ENCODE peak calls at places on chromosomes 6 and 20, in four cellular contexts. D, Q, C and E are unnamed samples.

GRCh38 chr6:124462746-124463145 is 499.5 kb upstream of the RNF217 start:
- DNase-seq in D (no peak), Q (no peak), C (no peak), E (no peak)

GRCh38 chr6:154057098-154057497 is 18.1 kb downstream of the OPRM1 start:
- DNase-seq in D (no peak), Q (no peak), C (no peak), E (no peak)

GRCh38 chr20:57585466-57586213 is 24.7 kb downstream of the PCK1 start:
- DNase-seq in D (no peak), Q (no peak), C (no peak), E (no peak)

GRCh38 chr6:50713977-50714486 is 706 bp downstream of the TFAP2D start:
- DNase-seq in D (no peak), Q (no peak), C (no peak), E (no peak)

GRCh38 chr6:163100259-163100658 is 314.3 kb upstream of the QKI start:
- DNase-seq in D (no peak), Q (no peak), C (no peak), E (no peak)

GRCh38 chr6:659716-660581 is 3.0 kb upstream of the HUS1B start:
- DNase-seq in D (no peak), Q (no peak), C (no peak), E (no peak)

GRCh38 chr6:160750276-160750689 is 48.2 kb downstream of the PLG start:
- DNase-seq in D (no peak), Q (peak), C (peak), E (peak)

GRCh38 chr6:157604816-157605215 is 218.2 kb upstream of the SNX9 start:
- DNase-seq in D (no peak), Q (no peak), C (no peak), E (no peak)

GRCh38 chr20:23493172-23493772 is 2.4 kb downstream of the CST8 start:
- DNase-seq in D (no peak), Q (no peak), C (no peak), E (no peak)

GRCh38 chr20:3158968-3159431 is 665 bp downstream of the FASTKD5 start:
- DNase-seq in D (no peak), Q (no peak), C (no peak), E (no peak)

GRCh38 chr6:158769228-158769627 is 49.9 kb downstream of the EZR start:
- DNase-seq in D (peak), Q (no peak), C (no peak), E (no peak)

GRCh38 chr6:85506441-85507093 is 56.7 kb downstream of the NT5E start:
- DNase-seq in D (no peak), Q (no peak), C (no peak), E (no peak)

GRCh38 chr6:102717737-102718427 is 1324.4 kb downstream of the GRIK2 start:
- DNase-seq in D (no peak), Q (no peak), C (no peak), E (no peak)

GRCh38 chr6:81668615-81669047 is 83.8 kb downstream of the TENT5A start:
- DNase-seq in D (no peak), Q (no peak), C (no peak), E (no peak)

GRCh38 chr6:105359419-105360366 is 43.2 kb downstream of the PREP start:
- DNase-seq in D (no peak), Q (no peak), C (no peak), E (no peak)

GRCh38 chr20:50295762-50296449 is 105.3 kb downstream of the CEBPB start:
- DNase-seq in D (no peak), Q (no peak), C (no peak), E (peak)

GRCh38 chr20:62977613-62978558 is 25.4 kb downstream of the SLC17A9 start:
- DNase-seq in D (no peak), Q (peak), C (no peak), E (peak)

GRCh38 chr20:19304886-19305415 is 92.5 kb downstream of the SLC24A3 start:
- DNase-seq in D (peak), Q (no peak), C (no peak), E (no peak)

GRCh38 chr6:20640181-20640580 is 105.9 kb downstream of the CDKAL1 start:
- DNase-seq in D (no peak), Q (no peak), C (no peak), E (no peak)

GRCh38 chr6:48199502-48199901 is 88.5 kb upstream of the PTCHD4 start:
- DNase-seq in D (no peak), Q (no peak), C (no peak), E (no peak)

GRCh38 chr6:168152306-168152963 is 73.4 kb upstream of the FRMD1 start:
- DNase-seq in D (peak), Q (no peak), C (no peak), E (no peak)

GRCh38 chr6:17167327-17167979 is 65.6 kb downstream of the STMND1 start:
- DNase-seq in D (peak), Q (peak), C (peak), E (peak)

GRCh38 chr6:40962241-40962640 is 76.8 kb downstream of the UNC5CL start:
- DNase-seq in D (no peak), Q (peak), C (no peak), E (peak)

GRCh38 chr6:27962506-27962905 is 5.5 kb downstream of the OR2B6 start:
- DNase-seq in D (no peak), Q (no peak), C (no peak), E (no peak)

GRCh38 chr6:62923728-62924127 is 287.5 kb upstream of the FKBP1C start:
- DNase-seq in D (no peak), Q (no peak), C (no peak), E (no peak)

GRCh38 chr6:1263039-1263849 is 48.7 kb upstream of the FOXQ1 start:
- DNase-seq in D (no peak), Q (no peak), C (no peak), E (no peak)

GRCh38 chr20:43949741-43950618 is 35.3 kb downstream of the TOX2 start:
- DNase-seq in D (peak), Q (no peak), C (no peak), E (no peak)

GRCh38 chr6:42257614-42258013 is 40.0 kb upstream of the MRPS10 start:
- DNase-seq in D (no peak), Q (no peak), C (no peak), E (no peak)

GRCh38 chr20:62461157-62461556 is 14.6 kb downstream of the GATA5 start:
- DNase-seq in D (peak), Q (no peak), C (no peak), E (no peak)

GRCh38 chr6:156562636-156563035 is 214.5 kb upstream of the ARID1B start:
- DNase-seq in D (no peak), Q (no peak), C (no peak), E (no peak)

GRCh38 chr6:152720964-152721363 is 23.3 kb downstream of the MYCT1 start:
- DNase-seq in D (no peak), Q (peak), C (no peak), E (no peak)

GRCh38 chr6:87312860-87313259 is 9.5 kb upstream of the SMIM8 start:
- DNase-seq in D (no peak), Q (no peak), C (no peak), E (no peak)

DNA sequence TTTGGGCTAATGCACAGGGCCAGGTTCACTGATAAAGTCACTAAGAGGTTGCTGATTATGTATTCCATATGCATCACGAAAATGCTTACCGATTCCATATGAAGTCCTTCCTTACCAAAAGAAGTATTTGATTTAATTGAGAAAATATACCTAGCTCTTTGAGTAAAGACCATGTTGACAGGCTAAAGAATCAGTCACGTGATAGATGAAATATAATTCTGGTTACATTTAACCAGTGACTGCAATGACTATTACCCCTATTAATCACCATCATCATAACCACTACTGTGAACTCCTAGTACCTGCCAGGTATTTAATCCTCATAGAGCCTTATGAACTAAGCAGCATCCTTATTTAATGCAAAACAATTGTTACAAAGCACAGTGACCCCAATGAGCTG is 110.1 kb downstream of the HIVEP2 start:
- DNase-seq in D (no peak), Q (no peak), C (no peak), E (no peak)
- TF ChIP-seq CTCF in D (no peak), Q (no peak), C (no peak), E (no peak)

GRCh38 chr20:35478804-35479472 is 23.5 kb downstream of the CEP250 start:
- DNase-seq in D (no peak), Q (no peak), C (peak), E (no peak)
- TF ChIP-seq CTCF in D (no peak), Q (no peak), C (no peak), E (peak)

GRCh38 chr6:36700071-36700811 is 2.6 kb downstream of the RAB44 start:
- DNase-seq in D (no peak), Q (no peak), C (no peak), E (no peak)

GRCh38 chr6:36700812-36701211 is 3.2 kb downstream of the RAB44 start:
- DNase-seq in D (no peak), Q (no peak), C (no peak), E (no peak)

GRCh38 chr6:36703081-36703606 is 5.5 kb downstream of the RAB44 start:
- DNase-seq in D (no peak), Q (no peak), C (no peak), E (no peak)

GRCh38 chr6:36702656-36703055 is 5.0 kb downstream of the RAB44 start:
- DNase-seq in D (no peak), Q (no peak), C (no peak), E (no peak)

GRCh38 chr6:36701401-36701991 is 3.9 kb downstream of the RAB44 start:
- DNase-seq in D (no peak), Q (no peak), C (no peak), E (peak)
- TF ChIP-seq CTCF in D (no peak), Q (peak), C (no peak), E (peak)

GRCh38 chr20:32207626-32208498 is at the start of the genes PLAGL2 and POFUT1:
- DNase-seq in D (peak), Q (peak), C (peak), E (peak)
- TF ChIP-seq CTCF in D (peak), Q (no peak), C (no peak), E (no peak)

GRCh38 chr6:109440325-109441068 is at the start of the genes PPIL6 and SMPD2:
- DNase-seq in D (peak), Q (peak), C (peak), E (peak)
- TF ChIP-seq CTCF in D (peak), Q (peak), C (peak), E (no peak)

GRCh38 chr20:7362601-7363000 is 577.7 kb downstream of the HAO1 start:
- DNase-seq in D (no peak), Q (no peak), C (no peak), E (no peak)

GRCh38 chr20:7361321-7361720 is 578.9 kb downstream of the HAO1 start:
- DNase-seq in D (no peak), Q (no peak), C (no peak), E (no peak)

GRCh38 chr20:7359739-7360138 is 580.5 kb downstream of the HAO1 start:
- DNase-seq in D (no peak), Q (no peak), C (no peak), E (no peak)

GRCh38 chr20:7355056-7355455 is 585.2 kb downstream of the HAO1 start:
- DNase-seq in D (no peak), Q (no peak), C (no peak), E (no peak)

DNA sequence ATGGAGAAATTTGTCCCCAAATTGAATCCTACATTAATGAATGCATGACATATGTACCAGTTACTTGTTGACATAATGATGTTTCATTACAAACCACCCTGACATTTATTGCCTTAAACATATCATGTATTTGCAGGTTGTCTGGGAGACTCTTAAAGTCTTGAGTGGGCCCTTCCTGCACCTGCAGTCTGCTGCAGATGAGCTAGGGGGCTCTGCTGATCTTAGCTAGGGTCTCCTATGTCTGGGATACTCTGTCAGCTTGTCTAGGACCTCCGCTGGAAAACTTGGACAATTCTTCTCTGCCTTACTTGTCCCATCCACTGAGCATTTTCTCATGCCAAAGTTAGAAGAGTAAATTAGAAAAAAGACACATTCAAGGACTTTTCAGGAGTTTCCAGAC is 581.6 kb downstream of the HAO1 start:
- DNase-seq in D (no peak), Q (no peak), C (peak), E (no peak)
- TF ChIP-seq CTCF in D (no peak), Q (no peak), C (peak), E (no peak)